ENCODE peak calls at places on chromosomes 7 and 10, in seven cellular contexts. One of them, this sample, is unnamed.

GRCh38 chr7:117085769-117086463 is 132.6 kb downstream of the ST7 start:
- DNase-seq in H4: peak
- DNase-seq in Ammon's horn: no peak
- DNase-seq in GM03348: no peak
- DNase-seq in AG04450: no peak
- DNase-seq in GM13976: no peak
- DNase-seq in T-helper 1 cell: no peak
- DNase-seq in this sample: no peak

GRCh38 chr10:27890971-27891370 is 107.9 kb downstream of the ODAD2 start:
- DNase-seq in H4: peak
- DNase-seq in Ammon's horn: no peak
- DNase-seq in GM03348: no peak
- DNase-seq in AG04450: no peak
- DNase-seq in GM13976: no peak
- DNase-seq in T-helper 1 cell: no peak
- DNase-seq in this sample: no peak

GRCh38 chr10:24716295-24716694 is 7.4 kb downstream of the ARHGAP21 start:
- DNase-seq in H4: no peak
- DNase-seq in Ammon's horn: peak
- DNase-seq in GM03348: no peak
- DNase-seq in AG04450: no peak
- DNase-seq in GM13976: no peak
- DNase-seq in T-helper 1 cell: no peak
- DNase-seq in this sample: no peak

GRCh38 chr10:113111900-113112853 is 162.1 kb downstream of the TCF7L2 start:
- DNase-seq in H4: peak
- DNase-seq in Ammon's horn: peak
- DNase-seq in GM03348: peak
- DNase-seq in AG04450: no peak
- DNase-seq in GM13976: no peak
- DNase-seq in T-helper 1 cell: no peak
- DNase-seq in this sample: no peak

GRCh38 chr7:157556339-157556944 is 219.6 kb downstream of the DNAJB6 start:
- DNase-seq in H4: no peak
- DNase-seq in Ammon's horn: no peak
- DNase-seq in GM03348: no peak
- DNase-seq in AG04450: no peak
- DNase-seq in GM13976: no peak
- DNase-seq in T-helper 1 cell: no peak
- DNase-seq in this sample: no peak

GRCh38 chr7:15889501-15889900 is 203.0 kb upstream of the MEOX2 start:
- DNase-seq in H4: peak
- DNase-seq in Ammon's horn: no peak
- DNase-seq in GM03348: peak
- DNase-seq in AG04450: no peak
- DNase-seq in GM13976: no peak
- DNase-seq in T-helper 1 cell: no peak
- DNase-seq in this sample: no peak

GRCh38 chr7:121578669-121579068 is 182.6 kb upstream of the FAM3C start:
- DNase-seq in H4: no peak
- DNase-seq in Ammon's horn: no peak
- DNase-seq in GM03348: no peak
- DNase-seq in AG04450: no peak
- DNase-seq in GM13976: no peak
- DNase-seq in T-helper 1 cell: no peak
- DNase-seq in this sample: no peak

GRCh38 chr10:21304198-21304597 is 221.3 kb downstream of the SKIDA1 start:
- DNase-seq in H4: no peak
- DNase-seq in Ammon's horn: no peak
- DNase-seq in GM03348: no peak
- DNase-seq in AG04450: no peak
- DNase-seq in GM13976: no peak
- DNase-seq in T-helper 1 cell: no peak
- DNase-seq in this sample: no peak

GRCh38 chr7:44224216-44224950 is 23.6 kb downstream of the YKT6 start:
- DNase-seq in H4: no peak
- DNase-seq in Ammon's horn: no peak
- DNase-seq in GM03348: no peak
- DNase-seq in AG04450: no peak
- DNase-seq in GM13976: no peak
- DNase-seq in T-helper 1 cell: no peak
- DNase-seq in this sample: no peak

GRCh38 chr7:101739757-101740398 is 77.5 kb upstream of the CUX1 start:
- DNase-seq in H4: no peak
- DNase-seq in Ammon's horn: no peak
- DNase-seq in GM03348: no peak
- DNase-seq in AG04450: no peak
- DNase-seq in GM13976: peak
- DNase-seq in T-helper 1 cell: no peak
- DNase-seq in this sample: no peak

GRCh38 chr7:81299711-81300110 is 380.9 kb upstream of the SEMA3C start:
- DNase-seq in H4: no peak
- DNase-seq in Ammon's horn: no peak
- DNase-seq in GM03348: peak
- DNase-seq in AG04450: no peak
- DNase-seq in GM13976: no peak
- DNase-seq in T-helper 1 cell: no peak
- DNase-seq in this sample: no peak

GRCh38 chr7:144118341-144118740 is 4.6 kb upstream of the OR2A14 start:
- DNase-seq in H4: no peak
- DNase-seq in Ammon's horn: no peak
- DNase-seq in GM03348: no peak
- DNase-seq in AG04450: no peak
- DNase-seq in GM13976: no peak
- DNase-seq in T-helper 1 cell: no peak
- DNase-seq in this sample: no peak

GRCh38 chr10:21069929-21070363 is 172.8 kb upstream of the NEBL start:
- DNase-seq in H4: no peak
- DNase-seq in Ammon's horn: peak
- DNase-seq in GM03348: no peak
- DNase-seq in AG04450: no peak
- DNase-seq in GM13976: no peak
- DNase-seq in T-helper 1 cell: no peak
- DNase-seq in this sample: no peak

GRCh38 chr7:36686499-36686898 is 37.8 kb downstream of the AOAH start:
- DNase-seq in H4: peak
- DNase-seq in Ammon's horn: no peak
- DNase-seq in GM03348: no peak
- DNase-seq in AG04450: no peak
- DNase-seq in GM13976: no peak
- DNase-seq in T-helper 1 cell: peak
- DNase-seq in this sample: no peak

GRCh38 chr7:23472974-23473847 is 2.9 kb upstream of the IGF2BP3 start:
- DNase-seq in H4: peak
- DNase-seq in Ammon's horn: no peak
- DNase-seq in GM03348: no peak
- DNase-seq in AG04450: no peak
- DNase-seq in GM13976: no peak
- DNase-seq in T-helper 1 cell: no peak
- DNase-seq in this sample: no peak

GRCh38 chr10:111875760-111876159 is 307.8 kb downstream of the GPAM start:
- DNase-seq in H4: no peak
- DNase-seq in Ammon's horn: no peak
- DNase-seq in GM03348: peak
- DNase-seq in AG04450: no peak
- DNase-seq in GM13976: no peak
- DNase-seq in T-helper 1 cell: no peak
- DNase-seq in this sample: no peak

GRCh38 chr7:65251851-65252620 is 121.6 kb upstream of the ZNF92 start:
- DNase-seq in H4: peak
- DNase-seq in Ammon's horn: peak
- DNase-seq in GM03348: peak
- DNase-seq in AG04450: no peak
- DNase-seq in GM13976: peak
- DNase-seq in T-helper 1 cell: peak
- DNase-seq in this sample: no peak

GRCh38 chr10:22599048-22599561 is 115.3 kb downstream of the PIP4K2A start:
- DNase-seq in H4: peak
- DNase-seq in Ammon's horn: no peak
- DNase-seq in GM03348: peak
- DNase-seq in AG04450: peak
- DNase-seq in GM13976: no peak
- DNase-seq in T-helper 1 cell: peak
- DNase-seq in this sample: no peak

GRCh38 chr7:15643000-15643705 is 43.3 kb downstream of the MEOX2 start:
- DNase-seq in H4: peak
- DNase-seq in Ammon's horn: no peak
- DNase-seq in GM03348: peak
- DNase-seq in AG04450: no peak
- DNase-seq in GM13976: no peak
- DNase-seq in T-helper 1 cell: no peak
- DNase-seq in this sample: no peak

GRCh38 chr10:96402417-96403305 is 43.9 kb upstream of the OPALIN start:
- DNase-seq in H4: no peak
- DNase-seq in Ammon's horn: no peak
- DNase-seq in GM03348: no peak
- DNase-seq in AG04450: no peak
- DNase-seq in GM13976: no peak
- DNase-seq in T-helper 1 cell: no peak
- DNase-seq in this sample: no peak

GRCh38 chr10:3869036-3869435 is 84.0 kb upstream of the KLF6 start:
- DNase-seq in H4: no peak
- DNase-seq in Ammon's horn: no peak
- DNase-seq in GM03348: no peak
- DNase-seq in AG04450: no peak
- DNase-seq in GM13976: no peak
- DNase-seq in T-helper 1 cell: peak
- DNase-seq in this sample: no peak

GRCh38 chr7:255038-255435 is 34.9 kb upstream of the FOXL3 start:
- DNase-seq in H4: no peak
- DNase-seq in Ammon's horn: no peak
- DNase-seq in GM03348: no peak
- DNase-seq in AG04450: no peak
- DNase-seq in GM13976: no peak
- DNase-seq in T-helper 1 cell: no peak
- DNase-seq in this sample: no peak

GRCh38 chr7:110539216-110539615 is 551.7 kb upstream of the LRRN3 start:
- DNase-seq in H4: no peak
- DNase-seq in Ammon's horn: no peak
- DNase-seq in GM03348: no peak
- DNase-seq in AG04450: peak
- DNase-seq in GM13976: no peak
- DNase-seq in T-helper 1 cell: no peak
- DNase-seq in this sample: no peak

GRCh38 chr7:22662031-22662430 is 65.0 kb upstream of the IL6 start:
- DNase-seq in H4: no peak
- DNase-seq in Ammon's horn: no peak
- DNase-seq in GM03348: no peak
- DNase-seq in AG04450: no peak
- DNase-seq in GM13976: no peak
- DNase-seq in T-helper 1 cell: no peak
- DNase-seq in this sample: no peak

GRCh38 chr10:33179056-33179455 is 155.4 kb downstream of the NRP1 start:
- DNase-seq in H4: peak
- DNase-seq in Ammon's horn: no peak
- DNase-seq in GM03348: no peak
- DNase-seq in AG04450: no peak
- DNase-seq in GM13976: no peak
- DNase-seq in T-helper 1 cell: no peak
- DNase-seq in this sample: no peak

GRCh38 chr10:100999742-101000601 is at the start of gene LZTS2:
- DNase-seq in H4: no peak
- DNase-seq in Ammon's horn: no peak
- DNase-seq in GM03348: peak
- DNase-seq in AG04450: no peak
- DNase-seq in GM13976: no peak
- DNase-seq in T-helper 1 cell: no peak
- DNase-seq in this sample: no peak

GRCh38 chr10:27245846-27246245 is 5.2 kb upstream of the ACBD5 start:
- DNase-seq in H4: no peak
- DNase-seq in Ammon's horn: no peak
- DNase-seq in GM03348: no peak
- DNase-seq in AG04450: no peak
- DNase-seq in GM13976: no peak
- DNase-seq in T-helper 1 cell: no peak
- DNase-seq in this sample: no peak

GRCh38 chr7:99588868-99589267 is 9.2 kb upstream of the TMEM225B start:
- DNase-seq in H4: no peak
- DNase-seq in Ammon's horn: no peak
- DNase-seq in GM03348: no peak
- DNase-seq in AG04450: no peak
- DNase-seq in GM13976: no peak
- DNase-seq in T-helper 1 cell: no peak
- DNase-seq in this sample: no peak

GRCh38 chr10:26199841-26200240 is 16.7 kb upstream of the GAD2 start:
- DNase-seq in H4: no peak
- DNase-seq in Ammon's horn: no peak
- DNase-seq in GM03348: no peak
- DNase-seq in AG04450: no peak
- DNase-seq in GM13976: no peak
- DNase-seq in T-helper 1 cell: no peak
- DNase-seq in this sample: no peak

GRCh38 chr10:70598857-70599295 is 3.7 kb downstream of the PRF1 start:
- DNase-seq in H4: no peak
- DNase-seq in Ammon's horn: no peak
- DNase-seq in GM03348: no peak
- DNase-seq in AG04450: no peak
- DNase-seq in GM13976: no peak
- DNase-seq in T-helper 1 cell: no peak
- DNase-seq in this sample: no peak

GRCh38 chr7:155878250-155878649 is 66.0 kb upstream of the SHH start:
- DNase-seq in H4: no peak
- DNase-seq in Ammon's horn: no peak
- DNase-seq in GM03348: no peak
- DNase-seq in AG04450: no peak
- DNase-seq in GM13976: no peak
- DNase-seq in T-helper 1 cell: no peak
- DNase-seq in this sample: no peak

GRCh38 chr7:157490465-157490912 is 153.7 kb downstream of the DNAJB6 start:
- DNase-seq in H4: peak
- DNase-seq in Ammon's horn: peak
- DNase-seq in GM03348: no peak
- DNase-seq in AG04450: no peak
- DNase-seq in GM13976: no peak
- DNase-seq in T-helper 1 cell: peak
- DNase-seq in this sample: no peak

GRCh38 chr7:16244469-16244868 is 176.9 kb downstream of the CRPPA start:
- DNase-seq in H4: no peak
- DNase-seq in Ammon's horn: no peak
- DNase-seq in GM03348: no peak
- DNase-seq in AG04450: no peak
- DNase-seq in GM13976: no peak
- DNase-seq in T-helper 1 cell: no peak
- DNase-seq in this sample: no peak

GRCh38 chr10:22630229-22631174 is 83.9 kb downstream of the PIP4K2A start:
- DNase-seq in H4: peak
- DNase-seq in Ammon's horn: no peak
- DNase-seq in GM03348: peak
- DNase-seq in AG04450: no peak
- DNase-seq in GM13976: peak
- DNase-seq in T-helper 1 cell: peak
- DNase-seq in this sample: no peak

GRCh38 chr10:59880976-59881510 is 25.3 kb downstream of the CCDC6 start:
- DNase-seq in H4: no peak
- DNase-seq in Ammon's horn: no peak
- DNase-seq in GM03348: no peak
- DNase-seq in AG04450: no peak
- DNase-seq in GM13976: peak
- DNase-seq in T-helper 1 cell: peak
- DNase-seq in this sample: no peak

GRCh38 chr10:58625070-58625469 is 112.4 kb downstream of the BICC1 start:
- DNase-seq in H4: peak
- DNase-seq in Ammon's horn: no peak
- DNase-seq in GM03348: peak
- DNase-seq in AG04450: peak
- DNase-seq in GM13976: no peak
- DNase-seq in T-helper 1 cell: no peak
- DNase-seq in this sample: no peak

GRCh38 chr10:14618669-14619068 is 156.0 kb downstream of the FAM107B start:
- DNase-seq in H4: no peak
- DNase-seq in Ammon's horn: no peak
- DNase-seq in GM03348: no peak
- DNase-seq in AG04450: no peak
- DNase-seq in GM13976: no peak
- DNase-seq in T-helper 1 cell: no peak
- DNase-seq in this sample: no peak

GRCh38 chr10:6204063-6204340 is 1.3 kb downstream of the PFKFB3 start:
- DNase-seq in H4: no peak
- DNase-seq in Ammon's horn: no peak
- DNase-seq in GM03348: peak
- DNase-seq in AG04450: no peak
- DNase-seq in GM13976: no peak
- DNase-seq in T-helper 1 cell: peak
- DNase-seq in this sample: peak

This sample was measured in activated CD4-positive, alpha-beta T cell treated with anti-CD3 and anti-CD28 coated beads for 1 hour.